ENCODE peak calls at places on chromosomes 4 and X, in five cellular contexts. N is progenitor cell of endocrine pancreas, X is suprapubic skin, U is thoracic aorta, B is type B pancreatic cell. V is an unnamed sample.

GRCh38 chr4:113331811-113332210 is 282.4 kb downstream of the ANK2 start:
- DNase-seq in B (no peak), N (no peak), U (no peak), X (no peak), V (no peak)

GRCh38 chr4:74619931-74620702 is 174.2 kb downstream of the BTC start:
- DNase-seq in U (no peak), X (no peak), B (no peak), N (no peak), V (no peak)

GRCh38 chr4:97953171-97953570 is 190.1 kb downstream of the STPG2 start:
- DNase-seq in X (no peak), B (no peak), N (no peak), U (no peak), V (no peak)

GRCh38 chrX:23276475-23276874 is 58.2 kb upstream of the PTCHD1 start:
- DNase-seq in U (no peak), X (no peak), B (no peak), N (no peak), V (no peak)

GRCh38 chr4:106569151-106570029 is 200.8 kb upstream of the GIMD1 start:
- DNase-seq in U (no peak), N (no peak), X (no peak), B (no peak), V (no peak)

GRCh38 chr4:177789610-177790009 is 347.4 kb upstream of the AGA start:
- DNase-seq in B (no peak), U (no peak), N (no peak), X (no peak), V (no peak)

GRCh38 chr4:38867478-38868054 is at the start of gene FAM114A1:
- DNase-seq in N (peak; percentile 51), X (peak; percentile 88), B (peak; percentile 78), U (peak; percentile 19), V (peak; percentile 94)

GRCh38 chrX:108331126-108331909 is 106.9 kb downstream of the COL4A6 start:
- DNase-seq in X (no peak), U (no peak), B (no peak), N (no peak), V (no peak)

GRCh38 chr4:154973636-154974035 is 192.6 kb downstream of the RBM46 start:
- DNase-seq in B (no peak), N (no peak), X (no peak), U (no peak), V (no peak)

GRCh38 chrX:13515181-13515930 is 54.0 kb upstream of the EGFL6 start:
- DNase-seq in B (no peak), X (no peak), U (no peak), N (no peak), V (no peak)

GRCh38 chr4:125020089-125021034 is 294.4 kb upstream of the FAT4 start:
- DNase-seq in N (no peak), X (no peak), B (no peak), U (no peak), V (no peak)

GRCh38 chr4:95217197-95217596 is 331.6 kb downstream of the UNC5C start:
- DNase-seq in U (no peak), X (no peak), N (no peak), B (no peak), V (no peak)

GRCh38 chr4:186693159-186693815 is 30.4 kb downstream of the FAT1 start:
- DNase-seq in N (no peak), X (peak; percentile 86), B (no peak), U (peak; percentile 69), V (no peak)

GRCh38 chr4:52658671-52659015 is 458 bp downstream of the USP46 start:
- DNase-seq in X (peak; percentile 63), U (no peak), N (no peak), B (no peak), V (no peak)

GRCh38 chr4:177574446-177574845 is 132.2 kb upstream of the AGA start:
- DNase-seq in B (no peak), U (no peak), X (no peak), N (no peak), V (no peak)

GRCh38 chr4:142845293-142846070 is 619 bp downstream of the INPP4B start:
- DNase-seq in U (no peak), B (no peak), X (no peak), N (peak; percentile 16), V (no peak)

GRCh38 chrX:9678215-9678980 is 87.2 kb downstream of the GPR143 start:
- DNase-seq in B (no peak), N (no peak), U (no peak), X (no peak), V (no peak)

GRCh38 chr4:37662861-37663390 is 23.2 kb downstream of the RELL1 start:
- DNase-seq in X (no peak), N (no peak), U (no peak), B (no peak), V (no peak)

GRCh38 chrX:122115604-122116003 is 1068.2 kb downstream of the GLUD2 start:
- DNase-seq in X (no peak), U (no peak), B (no peak), N (no peak), V (no peak)

DNA sequence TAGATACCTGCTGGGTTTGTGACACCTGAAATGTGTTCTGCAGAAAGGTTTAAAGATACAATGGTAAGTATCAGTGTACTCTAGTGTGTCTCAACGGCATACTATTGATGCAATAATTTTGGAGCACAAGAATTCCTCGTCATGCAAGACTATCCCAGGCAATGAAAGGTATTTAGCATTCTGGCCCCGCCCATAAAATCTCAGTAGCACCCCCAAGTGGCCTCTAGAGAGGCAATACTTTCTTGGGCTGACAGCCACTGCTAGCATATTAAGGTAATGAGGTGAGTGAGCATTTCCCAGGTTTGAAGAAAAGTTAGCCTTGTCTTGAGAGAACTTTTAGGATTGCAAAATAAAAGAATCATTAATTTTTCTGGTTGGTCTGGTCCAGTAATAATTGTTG is 24.0 kb downstream of the TAB3 start:
- DNase-seq in U (no peak), B (no peak), N (no peak), X (no peak), V (no peak)
- TF ChIP-seq CTCF in U (no peak), B (peak; percentile 31), N (no peak), X (no peak), V (peak; percentile 18)

GRCh38 chr4:160142579-160142978 is 1039.7 kb downstream of the RAPGEF2 start:
- DNase-seq in X (no peak), N (no peak), U (no peak), B (no peak), V (no peak)

GRCh38 chr4:160143574-160143973 is 1040.7 kb downstream of the RAPGEF2 start:
- DNase-seq in N (no peak), U (no peak), X (no peak), B (no peak), V (no peak)
- TF ChIP-seq CTCF in N (no peak), U (no peak), X (no peak), B (no peak), V (no peak)

DNA sequence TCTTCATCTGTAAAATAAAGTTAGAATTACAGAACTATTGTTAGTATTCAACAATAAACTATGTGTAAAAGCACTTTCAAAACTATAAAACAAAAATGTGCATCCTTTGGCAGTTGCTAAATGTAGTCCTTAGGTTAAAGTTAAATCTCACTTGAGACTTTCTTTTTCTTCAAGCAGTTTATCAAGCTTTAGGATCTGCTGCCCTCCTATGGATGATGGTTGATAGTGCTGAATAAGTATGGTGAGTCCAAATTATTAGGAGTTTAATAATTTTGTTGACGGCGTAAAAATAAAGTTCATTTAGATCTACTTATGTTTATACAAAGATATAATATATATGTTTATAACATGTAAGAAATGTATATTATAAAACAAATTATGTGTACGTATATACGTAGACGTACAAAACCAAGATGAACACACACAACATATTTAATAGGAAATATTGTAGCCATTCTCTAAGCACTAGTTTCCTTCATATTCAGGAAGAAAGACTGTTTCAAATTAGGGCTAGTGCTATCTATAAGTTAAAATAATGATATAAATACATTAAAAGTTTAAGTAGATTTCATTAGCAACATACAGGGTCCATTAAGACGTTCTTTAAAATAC is 22.3 kb downstream of the UGT2A2 start:
- DNase-seq in B (no peak), U (no peak), X (no peak), N (no peak), V (no peak)
- TF ChIP-seq CTCF in B (peak; percentile 90), U (no peak), X (no peak), N (peak; percentile 79), V (peak; percentile 60)

GRCh38 chrX:17082831-17083230 is 136.4 kb downstream of the REPS2 start:
- DNase-seq in N (no peak), B (no peak), U (no peak), X (no peak), V (no peak)
- TF ChIP-seq CTCF in N (peak; percentile 25), B (peak; percentile 49), U (no peak), X (no peak), V (peak; percentile 34)

GRCh38 chr4:8547108-8547911 is 32.9 kb upstream of the GPR78 start:
- DNase-seq in B (no peak), X (peak; percentile 40), N (no peak), U (no peak), V (no peak)
- TF ChIP-seq CTCF in B (peak; percentile 55), X (no peak), N (peak; percentile 57), U (peak; percentile 23), V (peak; percentile 50)

GRCh38 chr4:41882622-41883347 is 52.4 kb upstream of the TMEM33 start:
- DNase-seq in X (no peak), B (no peak), N (no peak), U (no peak), V (no peak)
- TF ChIP-seq CTCF in X (peak; percentile 96), B (peak; percentile 98), N (peak; percentile 99), U (peak; percentile 87), V (peak; percentile 96)

DNA sequence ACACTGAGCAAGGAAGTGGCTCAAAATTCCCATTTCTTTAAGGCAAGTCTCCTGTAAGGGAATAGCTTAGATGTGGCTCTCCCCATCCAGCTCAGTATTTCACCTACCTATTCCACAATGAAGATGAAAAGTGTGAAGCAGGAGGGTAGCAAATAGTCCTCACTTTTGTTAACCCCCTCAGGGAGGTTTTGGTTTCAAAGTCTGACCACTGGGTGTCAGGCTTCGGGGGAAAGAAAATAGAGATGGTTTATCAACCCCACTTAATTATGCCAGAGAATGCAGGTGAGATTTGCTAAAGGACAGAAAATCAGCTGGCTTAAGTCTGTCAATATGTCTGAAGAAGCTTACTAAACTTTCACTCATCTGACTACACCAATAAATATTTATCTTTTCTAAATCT is 69.5 kb downstream of the DHX15 start:
- DNase-seq in U (no peak), X (no peak), N (no peak), B (no peak), V (no peak)
- TF ChIP-seq CTCF in U (no peak), X (no peak), N (peak; percentile 31), B (peak; percentile 38), V (peak; percentile 38)

GRCh38 chr4:2755821-2756690 is at the start of gene TNIP2:
- DNase-seq in B (peak; percentile 83), X (peak; percentile 94), N (peak; percentile 62), U (peak; percentile 64), V (peak; percentile 93)
- TF ChIP-seq CTCF in B (peak; percentile 64), X (peak; percentile 51), N (peak; percentile 50), U (no peak), V (peak; percentile 63)

V was measured in osteocyte.